ENCODE peak calls at places on chromosomes 7 and 10, in ten cellular contexts. G, K, A, Z, N, H, Y, B, O and P are unnamed samples.

GRCh38 chr10:44010873-44011602 is 362.4 kb upstream of the ZNF32 start:
- DNase-seq in Y (peak), B (no peak), O (peak), G (no peak), A (no peak), N (no peak), K (no peak), Z (no peak), H (no peak), P (no peak)

GRCh38 chr10:110414563-110415309 is 83.0 kb upstream of the DUSP5 start:
- DNase-seq in B (peak), Y (peak), O (peak), G (no peak), A (peak), H (peak), N (no peak), K (peak), Z (no peak), P (no peak)

GRCh38 chr7:47757946-47758371 is 176.0 kb upstream of the TNS3 start:
- DNase-seq in Y (peak), N (no peak), A (no peak), Z (peak), G (peak), H (peak), K (no peak), O (peak), B (no peak), P (no peak)

GRCh38 chr7:45159296-45159695 is 1.7 kb downstream of the RAMP3 start:
- DNase-seq in B (no peak), K (no peak), Y (no peak), H (no peak), N (no peak), Z (no peak), G (no peak), A (no peak), O (no peak), P (no peak)

GRCh38 chr10:89278034-89278535 is 23.8 kb upstream of the IFIT2 start:
- DNase-seq in Z (peak), Y (peak), O (peak), B (no peak), H (no peak), A (no peak), K (no peak), G (peak), N (no peak), P (no peak)

GRCh38 chr7:70092314-70093303 is 494.3 kb downstream of the AUTS2 start:
- DNase-seq in Z (no peak), Y (no peak), A (no peak), K (no peak), G (no peak), O (no peak), B (no peak), N (no peak), H (no peak), P (peak)

GRCh38 chr7:55070271-55070743 is 51.5 kb downstream of the EGFR start:
- DNase-seq in H (no peak), G (no peak), K (no peak), B (no peak), Z (peak), N (no peak), A (no peak), O (no peak), Y (no peak), P (no peak)

GRCh38 chr7:140458191-140458590 is 21.1 kb downstream of the MKRN1 start:
- DNase-seq in B (no peak), A (no peak), N (no peak), G (no peak), Z (no peak), Y (no peak), O (no peak), K (no peak), H (no peak), P (no peak)

GRCh38 chr7:84799131-84799530 is 387.7 kb downstream of the SEMA3D start:
- DNase-seq in H (peak), Z (no peak), K (no peak), Y (no peak), B (no peak), G (no peak), N (no peak), O (no peak), A (no peak), P (no peak)

GRCh38 chr7:94223375-94224084 is 171.2 kb upstream of the COL1A2 start:
- DNase-seq in N (peak), B (no peak), H (no peak), O (peak), Y (no peak), A (no peak), G (peak), Z (no peak), K (peak), P (no peak)

GRCh38 chr10:129161184-129161583 is 305.9 kb upstream of the MGMT start:
- DNase-seq in H (no peak), O (peak), G (no peak), A (no peak), B (no peak), Y (no peak), N (peak), Z (no peak), K (no peak), P (no peak)

GRCh38 chr10:21347043-21347799 is 178.3 kb downstream of the SKIDA1 start:
- DNase-seq in A (no peak), Z (no peak), O (no peak), G (no peak), B (no peak), K (no peak), Y (no peak), H (no peak), N (no peak), P (no peak)

GRCh38 chr7:137172105-137172590 is 171.4 kb downstream of the PTN start:
- DNase-seq in H (no peak), O (no peak), Y (no peak), Z (no peak), G (no peak), N (no peak), B (no peak), A (no peak), K (no peak), P (no peak)

GRCh38 chr10:31186225-31187010 is 132.6 kb upstream of the ZEB1 start:
- DNase-seq in G (no peak), Y (no peak), Z (no peak), O (no peak), N (peak), B (no peak), K (no peak), A (no peak), H (no peak), P (no peak)

GRCh38 chr10:133459454-133460207 is 5.9 kb downstream of the SCART1 start:
- DNase-seq in Y (no peak), N (peak), Z (peak), G (no peak), O (no peak), K (peak), B (no peak), A (no peak), H (peak), P (no peak)

GRCh38 chr7:105268511-105269392 is 120.0 kb downstream of the SRPK2 start:
- DNase-seq in A (no peak), Y (peak), O (peak), G (peak), H (no peak), B (no peak), Z (no peak), N (no peak), K (peak), P (peak)